ENCODE peak calls at places on chromosome 7, in eight cellular contexts. One of them, this sample, is unnamed. For H3K4me1, the result is how much of the 10 kb centered on the place peaks cover.

GRCh38 chr7:134545918-134546317 is 3.0 kb upstream of the AKR1B15 start:
- DNase-seq in naive thymus-derived CD4-positive, alpha-beta T cell: no peak
- DNase-seq in mesendoderm: no peak
- DNase-seq in adipocyte: no peak
- DNase-seq in GM23338: no peak
- DNase-seq in spleen: no peak
- DNase-seq in neural progenitor cell: no peak
- DNase-seq in uterus: no peak
- DNase-seq in this sample: no peak

GRCh38 chr7:13920053-13920697 is 69.3 kb downstream of the ETV1 start:
- DNase-seq in naive thymus-derived CD4-positive, alpha-beta T cell: no peak
- DNase-seq in mesendoderm: peak
- DNase-seq in adipocyte: peak
- DNase-seq in GM23338: peak
- DNase-seq in spleen: no peak
- DNase-seq in neural progenitor cell: peak
- DNase-seq in uterus: no peak
- DNase-seq in this sample: no peak

GRCh38 chr7:158638001-158638400 is 50.4 kb upstream of the PTPRN2 start:
- DNase-seq in naive thymus-derived CD4-positive, alpha-beta T cell: no peak
- DNase-seq in mesendoderm: no peak
- DNase-seq in adipocyte: no peak
- DNase-seq in GM23338: no peak
- DNase-seq in spleen: no peak
- DNase-seq in neural progenitor cell: no peak
- DNase-seq in uterus: no peak
- DNase-seq in this sample: no peak

GRCh38 chr7:3564231-3564630 is 263.2 kb downstream of the SDK1 start:
- DNase-seq in naive thymus-derived CD4-positive, alpha-beta T cell: no peak
- DNase-seq in mesendoderm: no peak
- DNase-seq in adipocyte: no peak
- DNase-seq in GM23338: no peak
- DNase-seq in spleen: no peak
- DNase-seq in neural progenitor cell: no peak
- DNase-seq in uterus: no peak
- DNase-seq in this sample: no peak

GRCh38 chr7:114085592-114086490 is 167.0 kb upstream of the PPP1R3A start:
- DNase-seq in naive thymus-derived CD4-positive, alpha-beta T cell: no peak
- DNase-seq in mesendoderm: peak
- DNase-seq in adipocyte: peak
- DNase-seq in GM23338: peak
- DNase-seq in spleen: peak
- DNase-seq in neural progenitor cell: peak
- DNase-seq in uterus: peak
- DNase-seq in this sample: peak

GRCh38 chr7:96953676-96954513 is 51.5 kb upstream of the DLX6 start:
- DNase-seq in naive thymus-derived CD4-positive, alpha-beta T cell: no peak
- DNase-seq in mesendoderm: no peak
- DNase-seq in adipocyte: no peak
- DNase-seq in GM23338: no peak
- DNase-seq in spleen: no peak
- DNase-seq in neural progenitor cell: no peak
- DNase-seq in uterus: no peak
- DNase-seq in this sample: no peak

GRCh38 chr7:149855368-149856305 is 17.5 kb downstream of the ZNF862 start:
- DNase-seq in naive thymus-derived CD4-positive, alpha-beta T cell: no peak
- DNase-seq in mesendoderm: peak
- DNase-seq in adipocyte: peak
- DNase-seq in GM23338: peak
- DNase-seq in spleen: no peak
- DNase-seq in neural progenitor cell: peak
- DNase-seq in uterus: no peak
- DNase-seq in this sample: no peak

GRCh38 chr7:133670250-133670649 is 417.4 kb downstream of the EXOC4 start:
- DNase-seq in naive thymus-derived CD4-positive, alpha-beta T cell: no peak
- DNase-seq in mesendoderm: no peak
- DNase-seq in adipocyte: no peak
- DNase-seq in GM23338: no peak
- DNase-seq in spleen: no peak
- DNase-seq in neural progenitor cell: no peak
- DNase-seq in uterus: no peak
- DNase-seq in this sample: no peak

GRCh38 chr7:40758590-40758989 is 623.8 kb downstream of the SUGCT start:
- DNase-seq in naive thymus-derived CD4-positive, alpha-beta T cell: no peak
- DNase-seq in mesendoderm: no peak
- DNase-seq in adipocyte: no peak
- DNase-seq in GM23338: no peak
- DNase-seq in spleen: no peak
- DNase-seq in neural progenitor cell: peak
- DNase-seq in uterus: no peak
- DNase-seq in this sample: no peak

GRCh38 chr7:2730846-2731770 is 43.1 kb downstream of the AMZ1 start:
- DNase-seq in naive thymus-derived CD4-positive, alpha-beta T cell: no peak
- DNase-seq in mesendoderm: no peak
- DNase-seq in adipocyte: no peak
- DNase-seq in GM23338: no peak
- DNase-seq in spleen: peak
- DNase-seq in neural progenitor cell: no peak
- DNase-seq in uterus: peak
- DNase-seq in this sample: peak

GRCh38 chr7:42170724-42171123 is 66.3 kb downstream of the GLI3 start:
- DNase-seq in naive thymus-derived CD4-positive, alpha-beta T cell: no peak
- DNase-seq in mesendoderm: no peak
- DNase-seq in adipocyte: no peak
- DNase-seq in GM23338: no peak
- DNase-seq in spleen: no peak
- DNase-seq in neural progenitor cell: no peak
- DNase-seq in uterus: no peak
- DNase-seq in this sample: no peak

GRCh38 chr7:43590862-43591550 is 8.1 kb downstream of the STK17A start:
- DNase-seq in naive thymus-derived CD4-positive, alpha-beta T cell: no peak
- DNase-seq in mesendoderm: no peak
- DNase-seq in adipocyte: no peak
- DNase-seq in GM23338: no peak
- DNase-seq in spleen: no peak
- DNase-seq in neural progenitor cell: no peak
- DNase-seq in uterus: no peak
- DNase-seq in this sample: no peak

GRCh38 chr7:133196872-133197612 is 55.8 kb upstream of the EXOC4 start:
- DNase-seq in naive thymus-derived CD4-positive, alpha-beta T cell: no peak
- DNase-seq in mesendoderm: peak
- DNase-seq in adipocyte: no peak
- DNase-seq in GM23338: peak
- DNase-seq in spleen: no peak
- DNase-seq in neural progenitor cell: peak
- DNase-seq in uterus: no peak
- DNase-seq in this sample: no peak

GRCh38 chr7:126780993-126781392 is 471.7 kb downstream of the GRM8 start:
- DNase-seq in naive thymus-derived CD4-positive, alpha-beta T cell: no peak
- DNase-seq in mesendoderm: no peak
- DNase-seq in adipocyte: no peak
- DNase-seq in GM23338: no peak
- DNase-seq in spleen: no peak
- DNase-seq in neural progenitor cell: no peak
- DNase-seq in uterus: no peak
- DNase-seq in this sample: no peak

GRCh38 chr7:126778101-126778500 is 474.6 kb downstream of the GRM8 start:
- DNase-seq in naive thymus-derived CD4-positive, alpha-beta T cell: no peak
- DNase-seq in mesendoderm: peak
- DNase-seq in adipocyte: no peak
- DNase-seq in GM23338: peak
- DNase-seq in spleen: no peak
- DNase-seq in neural progenitor cell: no peak
- DNase-seq in uterus: no peak
- DNase-seq in this sample: no peak

DNA sequence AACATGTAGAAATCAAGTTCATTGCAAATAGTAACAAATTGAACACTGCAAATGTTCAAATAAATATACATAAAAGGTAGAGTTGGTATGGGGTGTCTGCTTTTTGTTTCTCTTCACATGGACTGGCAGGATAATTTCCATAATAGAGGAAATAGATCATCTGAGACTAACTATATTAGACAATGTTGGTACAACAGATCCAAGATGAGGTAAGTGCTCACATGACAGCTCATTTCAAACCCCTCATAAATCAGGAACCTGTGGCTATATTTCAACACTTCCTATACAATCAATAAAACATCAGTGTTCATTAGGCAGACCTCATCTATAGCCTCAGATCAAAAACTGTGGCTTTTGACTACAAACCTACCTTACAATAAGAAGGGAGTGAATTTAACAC is 469.1 kb downstream of the GRM8 start:
- DNase-seq in naive thymus-derived CD4-positive, alpha-beta T cell: no peak
- DNase-seq in mesendoderm: no peak
- DNase-seq in adipocyte: no peak
- DNase-seq in GM23338: no peak
- DNase-seq in spleen: no peak
- DNase-seq in neural progenitor cell: no peak
- DNase-seq in uterus: no peak
- DNase-seq in this sample: no peak
- H3K4me3 ChIP-seq in naive thymus-derived CD4-positive, alpha-beta T cell: no peak
- H3K4me3 ChIP-seq in mesendoderm: no peak
- H3K4me3 ChIP-seq in adipocyte: no peak
- H3K4me3 ChIP-seq in GM23338: no peak
- H3K4me3 ChIP-seq in spleen: no peak
- H3K4me3 ChIP-seq in neural progenitor cell: no peak
- H3K4me3 ChIP-seq in uterus: no peak
- H3K4me3 ChIP-seq in this sample: no peak

GRCh38 chr7:90180649-90181048 is 26.4 kb downstream of the STEAP1 start:
- DNase-seq in naive thymus-derived CD4-positive, alpha-beta T cell: no peak
- DNase-seq in mesendoderm: no peak
- DNase-seq in adipocyte: no peak
- DNase-seq in GM23338: no peak
- DNase-seq in spleen: no peak
- DNase-seq in neural progenitor cell: no peak
- DNase-seq in uterus: no peak
- DNase-seq in this sample: no peak

GRCh38 chr7:90178592-90179279 is 24.5 kb downstream of the STEAP1 start:
- DNase-seq in naive thymus-derived CD4-positive, alpha-beta T cell: no peak
- DNase-seq in mesendoderm: peak
- DNase-seq in adipocyte: peak
- DNase-seq in GM23338: no peak
- DNase-seq in spleen: no peak
- DNase-seq in neural progenitor cell: peak
- DNase-seq in uterus: no peak
- DNase-seq in this sample: no peak

GRCh38 chr7:90176195-90176594 is 21.9 kb downstream of the STEAP1 start:
- DNase-seq in naive thymus-derived CD4-positive, alpha-beta T cell: no peak
- DNase-seq in mesendoderm: no peak
- DNase-seq in adipocyte: no peak
- DNase-seq in GM23338: no peak
- DNase-seq in spleen: no peak
- DNase-seq in neural progenitor cell: no peak
- DNase-seq in uterus: no peak
- DNase-seq in this sample: no peak

GRCh38 chr7:90180011-90180585 is 25.8 kb downstream of the STEAP1 start:
- DNase-seq in naive thymus-derived CD4-positive, alpha-beta T cell: no peak
- DNase-seq in mesendoderm: no peak
- DNase-seq in adipocyte: peak
- DNase-seq in GM23338: peak
- DNase-seq in spleen: no peak
- DNase-seq in neural progenitor cell: no peak
- DNase-seq in uterus: no peak
- DNase-seq in this sample: no peak

DNA sequence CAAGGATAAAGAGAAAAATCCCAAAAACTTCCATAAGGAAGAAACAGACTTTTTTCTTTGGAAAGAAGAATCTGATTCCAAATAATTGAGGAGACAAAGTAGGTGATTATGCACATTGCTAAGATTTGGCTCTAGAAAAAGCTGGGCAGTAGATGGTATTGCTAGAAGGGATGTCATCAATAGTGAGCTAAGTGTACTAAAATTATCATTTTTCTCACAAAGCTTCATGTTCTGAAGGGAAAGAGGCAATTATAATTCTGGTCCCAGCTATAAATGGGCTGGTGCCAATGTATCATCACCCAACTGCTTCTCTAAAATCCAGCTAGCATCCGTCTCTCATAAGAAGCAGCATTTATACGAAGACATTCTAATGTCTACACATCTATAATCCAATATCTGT is 23.9 kb downstream of the STEAP1 start:
- DNase-seq in naive thymus-derived CD4-positive, alpha-beta T cell: no peak
- DNase-seq in mesendoderm: no peak
- DNase-seq in adipocyte: no peak
- DNase-seq in GM23338: no peak
- DNase-seq in spleen: no peak
- DNase-seq in neural progenitor cell: no peak
- DNase-seq in uterus: no peak
- DNase-seq in this sample: no peak
- H3K4me1 ChIP-seq in naive thymus-derived CD4-positive, alpha-beta T cell: under half
- H3K4me1 ChIP-seq in mesendoderm: under half
- H3K4me1 ChIP-seq in adipocyte: under half
- H3K4me1 ChIP-seq in GM23338: under half
- H3K4me1 ChIP-seq in spleen: under half
- H3K4me1 ChIP-seq in neural progenitor cell: under half
- H3K4me1 ChIP-seq in uterus: under half
- H3K4me1 ChIP-seq in this sample: under half

GRCh38 chr7:128741491-128741890 is 2.3 kb downstream of the CALU start:
- DNase-seq in naive thymus-derived CD4-positive, alpha-beta T cell: no peak
- DNase-seq in mesendoderm: no peak
- DNase-seq in adipocyte: peak
- DNase-seq in GM23338: no peak
- DNase-seq in spleen: no peak
- DNase-seq in neural progenitor cell: no peak
- DNase-seq in uterus: no peak
- DNase-seq in this sample: no peak
- H3K4me3 ChIP-seq in naive thymus-derived CD4-positive, alpha-beta T cell: no peak
- H3K4me3 ChIP-seq in mesendoderm: no peak
- H3K4me3 ChIP-seq in adipocyte: peak
- H3K4me3 ChIP-seq in GM23338: peak
- H3K4me3 ChIP-seq in spleen: no peak
- H3K4me3 ChIP-seq in neural progenitor cell: no peak
- H3K4me3 ChIP-seq in uterus: no peak
- H3K4me3 ChIP-seq in this sample: no peak

GRCh38 chr7:30430777-30431176 is 47.8 kb downstream of the NOD1 start:
- DNase-seq in naive thymus-derived CD4-positive, alpha-beta T cell: no peak
- DNase-seq in mesendoderm: no peak
- DNase-seq in adipocyte: no peak
- DNase-seq in GM23338: no peak
- DNase-seq in spleen: no peak
- DNase-seq in neural progenitor cell: no peak
- DNase-seq in uterus: no peak
- DNase-seq in this sample: no peak
- H3K4me1 ChIP-seq in naive thymus-derived CD4-positive, alpha-beta T cell: under half
- H3K4me1 ChIP-seq in mesendoderm: under half
- H3K4me1 ChIP-seq in adipocyte: under half
- H3K4me1 ChIP-seq in GM23338: under half
- H3K4me1 ChIP-seq in spleen: half or more
- H3K4me1 ChIP-seq in neural progenitor cell: under half
- H3K4me1 ChIP-seq in uterus: under half
- H3K4me1 ChIP-seq in this sample: under half